ENCODE peak calls at places on chromosomes 2 and 18, in six cellular contexts. Z is spleen, E is ovary, L is heart left ventricle, X is sigmoid colon, H is uterus. R is an unnamed sample.
A peak's percentile ranks its signal among the peaks of the same experiment; 100 is the strongest.

GRCh38 chr2:157782057-157782845 is 93.9 kb downstream of the ACVR1 start:
- DNase-seq in Z (no peak), E (no peak), L (no peak), X (no peak), H (no peak), R (no peak)

GRCh38 chr2:240864475-240864874 is 4.1 kb upstream of the AGXT start:
- DNase-seq in Z (no peak), E (no peak), L (no peak), X (no peak), H (no peak), R (no peak)

GRCh38 chr2:182302174-182302573 is 124.7 kb downstream of the PDE1A start:
- DNase-seq in Z (no peak), E (no peak), L (no peak), X (no peak), H (no peak), R (no peak)

GRCh38 chr2:100682536-100682935 is 119.7 kb downstream of the PDCL3 start:
- DNase-seq in Z (no peak), E (no peak), L (no peak), X (no peak), H (no peak), R (no peak)

GRCh38 chr2:68119504-68119903 is 38.2 kb upstream of the PNO1 start:
- DNase-seq in Z (no peak), E (no peak), L (no peak), X (no peak), H (no peak), R (no peak)

GRCh38 chr18:27922780-27923179 is 254.2 kb downstream of the CDH2 start:
- DNase-seq in Z (no peak), E (no peak), L (no peak), X (no peak), H (no peak), R (no peak)

GRCh38 chr2:202934456-202934855 is 22.4 kb downstream of the CARF start:
- DNase-seq in Z (no peak), E (no peak), L (no peak), X (no peak), H (no peak), R (no peak)

GRCh38 chr2:208017721-208018120 is 7.6 kb downstream of the PLEKHM3 start:
- DNase-seq in Z (no peak), E (no peak), L (no peak), X (no peak), H (no peak), R (no peak)

GRCh38 chr2:64354857-64355680 is 98.9 kb upstream of the LGALSL start:
- DNase-seq in Z (no peak), E (no peak), L (no peak), X (no peak), H (no peak), R (peak; percentile 50)

GRCh38 chr2:45067859-45068642 is 58.8 kb upstream of the SIX2 start:
- DNase-seq in Z (no peak), E (no peak), L (no peak), X (no peak), H (no peak), R (no peak)

GRCh38 chr18:45805551-45805950 is 19.9 kb upstream of the SIGLEC15 start:
- DNase-seq in Z (no peak), E (no peak), L (no peak), X (no peak), H (no peak), R (no peak)

GRCh38 chr2:223846524-223846923 is 9.1 kb upstream of the AP1S3 start:
- DNase-seq in Z (no peak), E (no peak), L (no peak), X (no peak), H (no peak), R (peak; percentile 66)

GRCh38 chr2:17231425-17231965 is 286.7 kb downstream of the RAD51AP2 start:
- DNase-seq in Z (no peak), E (no peak), L (no peak), X (no peak), H (no peak), R (no peak)

GRCh38 chr2:74772071-74772470 is 61.9 kb upstream of the HK2 start:
- DNase-seq in Z (no peak), E (no peak), L (no peak), X (no peak), H (no peak), R (no peak)

GRCh38 chr18:39870586-39870985 is 2084.4 kb upstream of the PIK3C3 start:
- DNase-seq in Z (no peak), E (no peak), L (no peak), X (no peak), H (no peak), R (no peak)

GRCh38 chr2:46350030-46350699 is 53.0 kb downstream of the EPAS1 start:
- DNase-seq in Z (no peak), E (no peak), L (no peak), X (no peak), H (no peak), R (no peak)

GRCh38 chr2:185833864-185834263 is 95.3 kb downstream of the FSIP2 start:
- DNase-seq in Z (no peak), E (no peak), L (no peak), X (no peak), H (no peak), R (no peak)

GRCh38 chr2:241964133-241964532 is 94.6 kb downstream of the RTP5 start:
- DNase-seq in Z (peak; percentile 15), E (no peak), L (no peak), X (peak; percentile 19), H (no peak), R (no peak)

GRCh38 chr2:229855116-229855515 is 66.7 kb downstream of the TRIP12 start:
- DNase-seq in Z (no peak), E (no peak), L (no peak), X (no peak), H (no peak), R (no peak)

GRCh38 chr2:229851870-229852269 is 69.9 kb downstream of the TRIP12 start:
- DNase-seq in Z (no peak), E (no peak), L (no peak), X (no peak), H (no peak), R (no peak)

GRCh38 chr2:229856416-229856815 is 65.4 kb downstream of the TRIP12 start:
- DNase-seq in Z (no peak), E (no peak), L (no peak), X (no peak), H (no peak), R (no peak)

GRCh38 chr2:229849073-229849472 is 72.7 kb downstream of the TRIP12 start:
- DNase-seq in Z (no peak), E (no peak), L (no peak), X (no peak), H (no peak), R (no peak)

GRCh38 chr2:229852565-229852964 is 69.2 kb downstream of the TRIP12 start:
- DNase-seq in Z (peak; percentile 82), E (no peak), L (peak; percentile 45), X (no peak), H (peak; percentile 22), R (no peak)
- TF ChIP-seq POLR2A in Z (no peak), E (no peak), L (no peak), X (no peak), H (no peak), R (no peak)

GRCh38 chr2:216974321-216975302 is 114.7 kb upstream of the TNP1 start:
- DNase-seq in Z (no peak), E (peak; percentile 73), L (peak; percentile 34), X (peak; percentile 64), H (peak; percentile 51), R (no peak)
- TF ChIP-seq POLR2A in Z (no peak), E (no peak), L (no peak), X (no peak), H (no peak), R (no peak)

GRCh38 chr2:84882415-84882738 is 1.5 kb upstream of the TRABD2A start:
- DNase-seq in Z (no peak), E (no peak), L (no peak), X (no peak), H (no peak), R (no peak)

GRCh38 chr2:84879595-84880394 is 1.1 kb downstream of the TRABD2A start:
- DNase-seq in Z (peak; percentile 87), E (peak; percentile 64), L (no peak), X (no peak), H (no peak), R (no peak)

GRCh38 chr2:84881581-84882414 is 914 bp upstream of the TRABD2A start:
- DNase-seq in Z (peak; percentile 93), E (peak; percentile 88), L (peak; percentile 79), X (peak; percentile 81), H (peak; percentile 70), R (peak; percentile 53)

GRCh38 chr2:84880395-84880644 is 564 bp downstream of the TRABD2A start:
- DNase-seq in Z (no peak), E (no peak), L (no peak), X (no peak), H (no peak), R (no peak)

DNA sequence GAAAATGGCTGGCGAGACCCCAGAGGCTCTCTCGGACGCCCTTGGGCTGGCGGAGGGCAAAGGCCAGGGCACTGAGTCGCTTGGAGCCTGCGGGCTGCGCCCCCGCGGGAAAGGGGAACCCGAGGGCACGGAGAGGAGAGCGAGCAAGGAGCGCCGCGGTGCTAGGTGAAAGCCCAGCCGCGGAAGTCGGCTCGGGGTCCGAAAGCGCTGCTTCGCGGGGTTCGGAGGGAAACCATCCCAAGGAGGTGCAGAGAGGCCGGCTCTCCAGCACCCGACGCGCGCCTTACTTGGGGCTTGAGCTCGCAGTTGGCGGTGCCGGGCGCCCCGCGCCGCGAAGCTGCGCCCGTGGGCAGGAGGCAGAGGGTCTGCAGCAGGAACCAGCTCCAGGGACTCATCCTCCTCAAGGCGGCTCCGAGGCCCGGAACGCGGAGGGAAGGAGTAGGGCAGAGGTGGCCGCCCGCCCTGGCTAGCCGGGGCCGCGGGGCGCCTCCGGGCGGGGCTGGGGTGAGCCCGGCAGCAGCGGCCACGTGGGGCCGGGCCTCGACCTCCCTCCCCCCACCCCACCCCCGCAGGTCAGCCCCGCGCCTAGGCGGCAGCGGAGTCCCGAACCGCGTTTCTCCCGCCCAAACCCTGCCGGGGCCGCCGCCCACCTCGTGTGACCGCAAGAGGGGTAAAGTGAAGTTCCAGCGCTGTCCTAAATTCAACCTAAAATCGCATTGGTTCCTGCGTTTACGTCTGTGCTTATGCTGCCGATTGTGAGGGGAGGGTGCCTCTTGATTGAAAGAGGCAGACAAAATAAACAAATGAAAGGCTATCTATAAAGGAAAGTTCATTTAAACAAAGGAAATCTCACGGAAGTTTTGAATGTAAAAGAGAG is at the start of gene TRABD2A:
- DNase-seq in Z (peak; percentile 91), E (peak; percentile 70), L (peak; percentile 35), X (no peak), H (no peak), R (peak; percentile 32)
- TF ChIP-seq POLR2A in Z (no peak), E (no peak), L (no peak), X (no peak), H (no peak), R (no peak)

DNA sequence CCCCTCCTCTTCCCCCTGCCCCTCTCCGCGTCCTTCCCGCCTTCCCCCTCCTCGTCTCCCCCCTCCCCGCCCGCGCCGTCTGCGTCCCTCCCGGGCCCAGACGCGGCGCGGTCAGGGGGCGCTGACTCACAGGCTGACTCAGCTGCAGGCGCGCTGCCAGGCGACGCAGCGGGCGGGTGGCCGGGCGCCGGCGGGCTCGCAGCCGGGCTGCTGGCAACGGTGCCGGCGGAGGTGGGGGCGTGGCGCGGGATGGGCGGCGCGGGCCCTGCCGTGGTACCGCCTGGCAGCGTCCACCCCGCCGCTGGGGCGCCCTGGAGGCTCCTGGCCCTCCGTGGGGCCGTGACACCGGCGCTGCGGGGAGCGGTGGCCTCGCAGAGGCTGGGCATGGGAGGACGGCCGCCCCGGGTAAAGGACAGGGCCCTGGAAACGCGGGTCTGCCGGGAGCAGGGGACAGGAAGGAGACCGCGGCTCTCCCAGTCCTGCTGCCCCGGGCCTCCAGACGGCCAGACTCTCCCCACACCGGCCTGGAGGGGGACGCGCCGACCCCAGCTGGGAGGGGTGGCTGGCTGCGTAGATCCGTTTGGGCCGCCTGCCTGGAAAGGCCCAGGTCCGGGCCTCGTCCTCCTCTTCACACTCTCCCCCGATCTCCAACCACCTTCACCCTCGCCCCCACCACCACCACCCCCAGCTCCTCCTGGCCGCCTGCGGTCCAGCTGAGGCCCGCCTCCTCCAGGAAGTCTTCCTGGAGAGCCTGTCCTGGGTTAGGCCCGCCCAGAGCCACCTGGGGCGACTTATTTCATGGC is 10.0 kb upstream of the PROC start:
- DNase-seq in Z (peak; percentile 97), E (peak; percentile 96), L (peak; percentile 93), X (peak; percentile 96), H (peak; percentile 90), R (peak; percentile 89)
- TF ChIP-seq POLR2A in Z (no peak), E (no peak), L (no peak), X (no peak), H (peak; percentile 74), R (peak; percentile 66)

R was measured in H54.